ENCODE peak calls at places on chromosomes 5 and 9, in seven cellular contexts. G is stimulated activated CD4-positive, alpha-beta T cell treated with anti-CD3 and anti-CD28 coated beads, Interleukin-1b, Interleukin-23, amount 100 ng/mL, for 4 hours; H is KBM-7; I is neuronal stem cell; P is NCI-H1105 treated with DMSO at 0.1 percent for 48 hours; U is iris pigment epithelial cell; M is GM13976. C is an unnamed sample.

GRCh38 chr5:73265641-73266040 is 92.6 kb downstream of the TMEM174 start:
- DNase-seq in I (no peak), G (no peak), U (no peak), M (no peak), H (no peak), P (no peak), C (no peak)

GRCh38 chr9:122821278-122821952 is 7.0 kb downstream of the PDCL start:
- DNase-seq in G (no peak), H (peak), U (peak), M (no peak), P (no peak), I (no peak), C (no peak)

GRCh38 chr5:37751227-37751626 is 88.6 kb downstream of the GDNF start:
- DNase-seq in M (no peak), G (no peak), H (no peak), P (no peak), I (no peak), U (peak), C (no peak)

GRCh38 chr9:137804908-137805356 is 72.7 kb upstream of the CACNA1B start:
- DNase-seq in I (no peak), U (peak), G (no peak), P (no peak), M (no peak), H (no peak), C (no peak)

GRCh38 chr5:322942-323879 is 1.7 kb downstream of the AHRR start:
- DNase-seq in G (no peak), M (peak), P (no peak), I (no peak), H (peak), U (no peak), C (no peak)

GRCh38 chr5:95609711-95610110 is 10.2 kb upstream of the GPR150 start:
- DNase-seq in G (no peak), U (peak), I (no peak), H (no peak), P (no peak), M (no peak), C (no peak)

GRCh38 chr5:72487151-72487550 is 20.1 kb downstream of the ZNF366 start:
- DNase-seq in U (no peak), I (no peak), H (no peak), P (no peak), G (no peak), M (no peak), C (no peak)

GRCh38 chr5:74412064-74412463 is 228.5 kb downstream of the ENC1 start:
- DNase-seq in U (no peak), M (no peak), H (no peak), P (no peak), G (no peak), I (peak), C (no peak)

GRCh38 chr5:174078416-174078815 is 32.9 kb downstream of the NSG2 start:
- DNase-seq in H (no peak), U (no peak), G (no peak), I (no peak), M (no peak), P (no peak), C (no peak)

GRCh38 chr5:9653811-9654210 is 23.7 kb upstream of the TAS2R1 start:
- DNase-seq in P (no peak), I (no peak), U (peak), M (peak), H (no peak), G (no peak), C (no peak)

GRCh38 chr5:107023732-107024131 is 647.0 kb downstream of the EFNA5 start:
- DNase-seq in I (no peak), G (no peak), U (peak), H (no peak), P (no peak), M (no peak), C (no peak)

GRCh38 chr9:72542917-72543316 is 21.5 kb downstream of the TMC1 start:
- DNase-seq in P (no peak), M (no peak), G (no peak), I (no peak), H (no peak), U (peak), C (no peak)

GRCh38 chr9:127923046-127923445 is 6.2 kb upstream of the ST6GALNAC4 start:
- DNase-seq in M (no peak), P (no peak), U (no peak), I (no peak), G (no peak), H (no peak), C (no peak)

GRCh38 chr5:31197183-31197582 is 3.7 kb downstream of the CDH6 start:
- DNase-seq in H (no peak), U (peak), I (no peak), P (no peak), M (no peak), G (no peak), C (no peak)

GRCh38 chr5:57495688-57496087 is 13.1 kb upstream of the ACTBL2 start:
- DNase-seq in H (no peak), G (no peak), I (no peak), M (no peak), U (no peak), P (no peak), C (no peak)

GRCh38 chr5:142686968-142687367 is 1.1 kb upstream of the FGF1 start:
- DNase-seq in I (no peak), H (no peak), G (no peak), P (no peak), U (no peak), M (no peak), C (no peak)

GRCh38 chr5:179055436-179055835 is 4.7 kb upstream of the ZNF354C start:
- DNase-seq in G (no peak), M (no peak), P (no peak), U (no peak), I (no peak), H (no peak), C (no peak)

GRCh38 chr9:92713528-92713927 is 43.6 kb upstream of the IPPK start:
- DNase-seq in P (no peak), M (no peak), H (no peak), I (no peak), U (no peak), G (no peak), C (no peak)

GRCh38 chr5:143921525-143922311 is 109.8 kb downstream of the HMHB1 start:
- DNase-seq in P (no peak), U (peak), G (no peak), H (no peak), I (no peak), M (no peak), C (no peak)

GRCh38 chr5:29001666-29002065 is 1963.3 kb upstream of the CDH9 start:
- DNase-seq in H (no peak), M (no peak), G (no peak), U (no peak), P (no peak), I (no peak), C (no peak)

GRCh38 chr5:23440703-23441102 is 66.7 kb upstream of the PRDM9 start:
- DNase-seq in I (no peak), U (no peak), H (no peak), P (no peak), G (no peak), M (no peak), C (no peak)

GRCh38 chr5:118557103-118557805 is 431.1 kb downstream of the DTWD2 start:
- DNase-seq in G (no peak), H (no peak), U (no peak), I (no peak), P (no peak), M (no peak), C (no peak)

GRCh38 chr9:120412425-120412951 is 167.5 kb downstream of the CDK5RAP2 start:
- DNase-seq in H (no peak), G (no peak), P (no peak), I (no peak), M (no peak), U (peak), C (no peak)

GRCh38 chr9:124808246-124808956 is 31.5 kb downstream of the OLFML2A start:
- DNase-seq in U (no peak), I (no peak), H (no peak), P (no peak), M (no peak), G (no peak), C (no peak)

GRCh38 chr5:72209515-72210115 is 102.3 kb downstream of the MAP1B start:
- DNase-seq in G (no peak), P (peak), M (no peak), U (no peak), I (no peak), H (no peak), C (no peak)

GRCh38 chr5:118529361-118530154 is 458.8 kb downstream of the DTWD2 start:
- DNase-seq in H (no peak), G (no peak), I (no peak), U (no peak), P (peak), M (no peak), C (no peak)

GRCh38 chr9:32072568-32072967 is 311.9 kb upstream of the ACO1 start:
- DNase-seq in G (no peak), I (no peak), M (no peak), U (no peak), P (no peak), H (no peak), C (no peak)

GRCh38 chr5:135437796-135438560 is 9.2 kb downstream of the DCANP1 start:
- DNase-seq in U (peak), H (no peak), P (peak), M (peak), G (no peak), I (no peak), C (peak)

GRCh38 chr9:71830929-71831328 is 62.6 kb upstream of the CEMIP2 start:
- DNase-seq in H (no peak), I (no peak), G (no peak), M (no peak), P (no peak), U (no peak), C (no peak)

C was measured in activated naive CD4-positive, alpha-beta T cell treated with anti-CD3 and anti-CD28 coated beads, Interleukin-2, amount 50 U/mL, for 72 hours.